ENCODE peak calls at places on chromosomes 16 and 17, in ten cellular contexts. D, M, G, W, E, O, L, C, K and H are unnamed samples.

GRCh38 chr17:63133489-63133888 is 167.5 kb downstream of the TANC2 start:
- DNase-seq in D (no peak), M (no peak), G (no peak), W (no peak), E (no peak), O (no peak), L (no peak), C (no peak), K (no peak), H (no peak)

GRCh38 chr16:67278773-67279295 is 498 bp upstream of the PLEKHG4 start:
- DNase-seq in D (no peak), M (peak; percentile 29), G (no peak), W (no peak), E (peak; percentile 50), O (no peak), L (no peak), C (no peak), K (no peak), H (no peak)

GRCh38 chr17:10657123-10657522 is at the start of gene MYH3:
- DNase-seq in D (no peak), M (no peak), G (no peak), W (no peak), E (no peak), O (no peak), L (no peak), C (no peak), K (no peak), H (no peak)

GRCh38 chr16:9186061-9186460 is 94.6 kb downstream of the HAPSTR1 start:
- DNase-seq in D (no peak), M (no peak), G (no peak), W (no peak), E (no peak), O (no peak), L (no peak), C (no peak), K (no peak), H (no peak)

GRCh38 chr17:15109608-15110007 is 155.5 kb downstream of the PMP22 start:
- DNase-seq in D (no peak), M (no peak), G (no peak), W (no peak), E (no peak), O (no peak), L (no peak), C (no peak), K (no peak), H (no peak)

GRCh38 chr17:34118564-34118963 is 136.5 kb upstream of the CCL2 start:
- DNase-seq in D (no peak), M (no peak), G (no peak), W (no peak), E (no peak), O (no peak), L (no peak), C (no peak), K (peak; percentile 6), H (no peak)

GRCh38 chr17:72152392-72152727 is 31.5 kb downstream of the SOX9 start:
- DNase-seq in D (no peak), M (no peak), G (no peak), W (no peak), E (no peak), O (no peak), L (no peak), C (no peak), K (no peak), H (no peak)

GRCh38 chr16:20867585-20867984 is 32.6 kb downstream of the DCUN1D3 start:
- DNase-seq in D (no peak), M (no peak), G (no peak), W (no peak), E (no peak), O (no peak), L (no peak), C (peak; percentile 52), K (no peak), H (no peak)

GRCh38 chr17:19237389-19238166 is 412 bp downstream of the EPN2 start:
- DNase-seq in D (no peak), M (peak; percentile 1), G (no peak), W (no peak), E (peak; percentile 29), O (no peak), L (peak; percentile 43), C (no peak), K (peak; percentile 50), H (peak; percentile 33)

GRCh38 chr16:67399218-67399733 is 6.0 kb upstream of the TPPP3 start:
- DNase-seq in D (no peak), M (peak; percentile 33), G (peak; percentile 32), W (no peak), E (peak; percentile 44), O (peak; percentile 25), L (peak; percentile 23), C (peak; percentile 36), K (no peak), H (no peak)

GRCh38 chr17:58492238-58493121 is 4.3 kb upstream of the HSF5 start:
- DNase-seq in D (no peak), M (no peak), G (no peak), W (no peak), E (no peak), O (no peak), L (no peak), C (peak; percentile 88), K (no peak), H (no peak)

GRCh38 chr17:41655611-41656111 is 31.3 kb upstream of the KRT17 start:
- DNase-seq in D (no peak), M (no peak), G (no peak), W (no peak), E (no peak), O (no peak), L (no peak), C (peak; percentile 100), K (no peak), H (peak; percentile 83)

GRCh38 chr17:19370493-19370960 is 7.8 kb upstream of the MAPK7 start:
- DNase-seq in D (peak; percentile 42), M (no peak), G (peak; percentile 14), W (peak; percentile 73), E (no peak), O (no peak), L (peak; percentile 42), C (no peak), K (peak; percentile 70), H (no peak)

GRCh38 chr16:77993111-77993571 is 29.2 kb upstream of the CLEC3A start:
- DNase-seq in D (no peak), M (no peak), G (no peak), W (no peak), E (no peak), O (no peak), L (no peak), C (peak; percentile 12), K (no peak), H (no peak)

GRCh38 chr17:41962768-41963434 is 3.7 kb upstream of the CNP start:
- DNase-seq in D (no peak), M (peak; percentile 59), G (peak; percentile 42), W (peak; percentile 61), E (peak; percentile 69), O (peak; percentile 66), L (peak; percentile 65), C (peak; percentile 65), K (peak; percentile 78), H (peak; percentile 71)

GRCh38 chr17:78263063-78263735 is 31.8 kb downstream of the TMEM235 start:
- DNase-seq in D (no peak), M (no peak), G (no peak), W (no peak), E (peak; percentile 52), O (no peak), L (no peak), C (no peak), K (peak; percentile 55), H (peak; percentile 62)